ENCODE peak calls at places on chromosomes 4 and X, in ten cellular contexts. A is suprapubic skin, C is stomach, G is transverse colon, B is sigmoid colon, I is HCT116, E is GM12892, L is breast epithelium, U is SK-N-MC, R is GM23338. K is an unnamed sample.
A peak's percentile ranks its signal among the peaks of the same experiment; 100 is the strongest.

GRCh38 chr4:102319594-102319993 is 25.7 kb downstream of the SLC39A8 start:
- DNase-seq in G (no peak), C (no peak), B (no peak), E (no peak), L (no peak), I (no peak), R (peak; percentile 80), U (no peak), A (no peak), K (no peak)

GRCh38 chr4:5133933-5134594 is 82.8 kb downstream of the STK32B start:
- DNase-seq in I (no peak), E (no peak), B (no peak), G (no peak), U (no peak), R (no peak), A (no peak), L (no peak), C (no peak), K (no peak)

GRCh38 chr4:91909963-91910362 is 393.8 kb upstream of the GRID2 start:
- DNase-seq in E (no peak), C (no peak), A (no peak), L (no peak), I (no peak), U (no peak), R (no peak), B (no peak), G (no peak), K (no peak)

GRCh38 chr4:177583000-177583399 is 140.8 kb upstream of the AGA start:
- DNase-seq in G (no peak), B (no peak), I (no peak), C (no peak), U (no peak), A (no peak), E (no peak), R (no peak), L (no peak), K (no peak)

GRCh38 chr4:53963786-53964185 is 100.6 kb downstream of the CHIC2 start:
- DNase-seq in U (no peak), C (no peak), E (no peak), L (no peak), B (no peak), G (no peak), A (no peak), R (no peak), I (no peak), K (no peak)

GRCh38 chr4:119683518-119683917 is 54.9 kb upstream of the PDE5A start:
- DNase-seq in C (no peak), B (no peak), A (no peak), G (no peak), L (no peak), I (no peak), R (no peak), E (no peak), U (no peak), K (no peak)

GRCh38 chr4:74202062-74202586 is 44.2 kb downstream of the MTHFD2L start:
- DNase-seq in C (no peak), G (no peak), U (no peak), I (no peak), B (no peak), A (no peak), R (no peak), E (no peak), L (no peak), K (no peak)

GRCh38 chrX:95903490-95903889 is 781.2 kb upstream of the DIAPH2 start:
- DNase-seq in A (no peak), U (no peak), C (no peak), I (no peak), R (peak; percentile 50), G (no peak), B (no peak), E (no peak), L (no peak), K (no peak)

GRCh38 chr4:121030711-121031110 is 41.6 kb downstream of the NDNF start:
- DNase-seq in L (no peak), I (no peak), R (no peak), G (no peak), A (no peak), E (no peak), B (no peak), C (no peak), U (no peak), K (peak; percentile 47)

GRCh38 chr4:664713-665231 is 9.3 kb downstream of the ATP5ME start:
- DNase-seq in G (no peak), B (peak; percentile 58), U (no peak), L (no peak), C (no peak), A (no peak), R (no peak), E (no peak), I (no peak), K (no peak)

GRCh38 chr4:153224474-153224873 is 20.2 kb downstream of the TRIM2 start:
- DNase-seq in C (no peak), U (no peak), G (no peak), R (no peak), L (no peak), B (no peak), A (no peak), E (no peak), I (no peak), K (no peak)
- TF ChIP-seq POLR2AphosphoS5 in C (no peak), U (no peak), G (no peak), R (no peak), L (no peak), B (no peak), A (no peak), E (no peak), I (no peak), K (no peak)

GRCh38 chrX:13088155-13088485 is 43.7 kb upstream of the FAM9C start:
- DNase-seq in B (no peak), G (no peak), L (no peak), A (no peak), I (no peak), E (no peak), R (no peak), C (no peak), U (no peak), K (peak; percentile 63)
- TF ChIP-seq POLR2AphosphoS5 in B (no peak), G (no peak), L (no peak), A (no peak), I (no peak), E (peak; percentile 11), R (no peak), C (no peak), U (no peak), K (no peak)

GRCh38 chr4:140312101-140312500 is 61.3 kb upstream of the SCOC start:
- DNase-seq in L (no peak), G (no peak), C (no peak), U (no peak), I (no peak), R (no peak), E (no peak), B (no peak), A (no peak), K (no peak)

GRCh38 chr4:140309124-140309870 is 64.1 kb upstream of the SCOC start:
- DNase-seq in I (no peak), G (no peak), E (no peak), R (peak; percentile 36), U (no peak), L (no peak), A (no peak), C (no peak), B (no peak), K (no peak)

GRCh38 chr4:140305053-140305452 is 68.4 kb upstream of the SCOC start:
- DNase-seq in C (no peak), G (no peak), I (no peak), U (no peak), E (no peak), A (no peak), L (no peak), B (no peak), R (no peak), K (no peak)

GRCh38 chr4:140308366-140309123 is 64.9 kb upstream of the SCOC start:
- DNase-seq in I (no peak), R (no peak), L (peak; percentile 60), C (no peak), U (no peak), A (no peak), G (peak; percentile 21), E (no peak), B (peak; percentile 84), K (no peak)
- TF ChIP-seq POLR2AphosphoS5 in I (no peak), R (no peak), L (no peak), C (peak; percentile 54), U (no peak), A (no peak), G (peak; percentile 34), E (no peak), B (peak; percentile 32), K (no peak)

GRCh38 chr4:140188975-140189374 is 35.0 kb upstream of the MAML3 start:
- DNase-seq in I (no peak), E (no peak), B (peak; percentile 65), R (no peak), L (no peak), G (no peak), U (peak; percentile 90), C (no peak), A (no peak), K (no peak)

GRCh38 chr4:140187316-140187695 is 33.3 kb upstream of the MAML3 start:
- DNase-seq in I (no peak), C (no peak), G (no peak), A (no peak), B (no peak), U (no peak), L (no peak), E (no peak), R (no peak), K (no peak)

GRCh38 chr4:140185725-140186124 is 31.7 kb upstream of the MAML3 start:
- DNase-seq in I (no peak), L (no peak), B (no peak), R (no peak), A (no peak), C (no peak), G (no peak), U (no peak), E (no peak), K (no peak)

GRCh38 chr4:140189846-140190245 is 35.9 kb upstream of the MAML3 start:
- DNase-seq in L (no peak), R (no peak), E (no peak), C (no peak), G (no peak), U (no peak), I (no peak), B (no peak), A (no peak), K (no peak)

DNA sequence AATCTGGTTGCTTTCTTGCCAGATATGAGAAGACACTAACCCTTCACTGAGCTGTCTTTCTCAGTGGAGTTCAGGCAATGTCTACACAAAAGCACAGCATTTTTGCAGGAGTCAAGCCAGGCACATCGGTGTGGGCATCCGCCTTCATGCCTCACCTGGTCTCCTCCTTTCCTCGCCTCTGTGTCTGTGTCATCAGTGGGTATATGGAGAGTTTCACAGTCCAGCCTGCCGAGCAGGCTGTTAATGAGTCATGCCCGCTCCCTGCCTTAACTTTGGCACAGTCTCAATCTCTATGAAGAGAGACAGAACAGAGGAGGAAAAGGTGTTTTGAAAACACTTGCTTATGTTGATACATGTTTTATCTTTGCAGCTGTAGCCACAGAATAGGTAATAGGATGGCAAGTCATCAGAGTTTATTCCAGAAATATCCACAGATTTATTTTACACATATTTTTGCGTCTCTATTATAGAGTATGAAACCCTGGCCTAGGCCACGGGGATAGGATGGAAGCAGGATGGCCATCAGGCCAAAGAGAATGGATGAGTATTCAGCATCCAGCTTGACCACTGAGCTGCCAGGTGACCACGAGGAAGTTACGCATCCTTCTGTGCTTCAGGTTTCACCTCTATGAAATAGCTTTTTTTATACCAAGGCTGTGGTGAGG is 32.8 kb upstream of the MAML3 start:
- DNase-seq in B (peak; percentile 80), I (peak; percentile 34), A (no peak), L (no peak), R (no peak), U (no peak), C (peak; percentile 50), G (peak; percentile 72), E (no peak), K (no peak)
- TF ChIP-seq POLR2AphosphoS5 in B (peak; percentile 30), I (no peak), A (no peak), L (no peak), R (no peak), U (no peak), C (no peak), G (peak; percentile 67), E (no peak), K (no peak)